ENCODE peak calls at places on chromosomes 4 and X, in five cellular contexts. P, K, S, X and G are unnamed samples.

GRCh38 chr4:184805462-184806245 is 20.1 kb downstream of the ACSL1 start:
- DNase-seq in P (peak), K (peak), S (peak), X (peak), G (no peak)

GRCh38 chr4:56215901-56216300 is 171.4 kb downstream of the AASDH start:
- DNase-seq in P (no peak), K (no peak), S (no peak), X (no peak), G (no peak)

GRCh38 chrX:10600479-10600878 is 19.9 kb downstream of the MID1 start:
- DNase-seq in P (no peak), K (no peak), S (no peak), X (no peak), G (no peak)

GRCh38 chr4:98210293-98210692 is 50.9 kb upstream of the RAP1GDS1 start:
- DNase-seq in P (no peak), K (no peak), S (no peak), X (no peak), G (no peak)

GRCh38 chrX:4110964-4111363 is 397.5 kb upstream of the PRKX start:
- DNase-seq in P (no peak), K (no peak), S (no peak), X (no peak), G (no peak)

GRCh38 chr4:111602848-111603247 is 542.4 kb upstream of the FAM241A start:
- DNase-seq in P (no peak), K (no peak), S (no peak), X (no peak), G (no peak)

GRCh38 chr4:182938213-182938645 is 21.0 kb upstream of the DCTD start:
- DNase-seq in P (peak), K (peak), S (peak), X (peak), G (no peak)

GRCh38 chr4:182918791-182919302 is 1.7 kb upstream of the DCTD start:
- DNase-seq in P (no peak), K (no peak), S (no peak), X (peak), G (peak)

GRCh38 chr4:18980516-18981233 is 959.1 kb upstream of the LCORL start:
- DNase-seq in P (no peak), K (no peak), S (no peak), X (peak), G (peak)

GRCh38 chr4:4564522-4564921 is 22.7 kb upstream of the STX18 start:
- DNase-seq in P (no peak), K (no peak), S (no peak), X (no peak), G (no peak)

GRCh38 chrX:2673611-2674010 is 17.5 kb upstream of the CD99 start:
- DNase-seq in P (no peak), K (no peak), S (no peak), X (no peak), G (no peak)

GRCh38 chr4:76993787-76994641 is 44.5 kb downstream of the SEPTIN11 start:
- DNase-seq in P (no peak), K (no peak), S (peak), X (peak), G (peak)

GRCh38 chr4:60897415-60897814 is 302.7 kb upstream of the ADGRL3 start:
- DNase-seq in P (no peak), K (no peak), S (no peak), X (no peak), G (no peak)

GRCh38 chrX:19846995-19847790 is 40.2 kb downstream of the SH3KBP1 start:
- DNase-seq in P (peak), K (no peak), S (no peak), X (no peak), G (no peak)

GRCh38 chrX:74383611-74384010 is 37.7 kb upstream of the SLC16A2 start:
- DNase-seq in P (no peak), K (no peak), S (peak), X (no peak), G (no peak)
- TF ChIP-seq CTCF in P (peak), K (peak), S (peak), X (peak), G (peak)

DNA sequence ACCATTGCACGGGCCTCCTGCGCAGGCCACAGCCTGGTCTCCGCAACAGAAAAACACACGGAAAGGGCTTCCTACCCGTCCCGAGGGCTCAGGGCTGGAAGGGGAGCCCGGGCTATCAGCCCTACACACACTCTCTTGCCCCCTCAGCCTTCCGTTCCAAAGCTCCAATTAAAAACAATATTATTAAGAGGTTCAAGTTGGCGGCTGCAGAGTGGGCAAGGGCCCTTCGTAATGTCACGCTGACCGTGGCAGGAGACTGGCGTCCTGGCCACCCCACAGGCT is 220.5 kb upstream of the PSAPL1 start:
- DNase-seq in P (no peak), K (no peak), S (no peak), X (no peak), G (no peak)
- H3K4me3 ChIP-seq in P (no peak), K (no peak), S (no peak), X (no peak), G (no peak)

DNA sequence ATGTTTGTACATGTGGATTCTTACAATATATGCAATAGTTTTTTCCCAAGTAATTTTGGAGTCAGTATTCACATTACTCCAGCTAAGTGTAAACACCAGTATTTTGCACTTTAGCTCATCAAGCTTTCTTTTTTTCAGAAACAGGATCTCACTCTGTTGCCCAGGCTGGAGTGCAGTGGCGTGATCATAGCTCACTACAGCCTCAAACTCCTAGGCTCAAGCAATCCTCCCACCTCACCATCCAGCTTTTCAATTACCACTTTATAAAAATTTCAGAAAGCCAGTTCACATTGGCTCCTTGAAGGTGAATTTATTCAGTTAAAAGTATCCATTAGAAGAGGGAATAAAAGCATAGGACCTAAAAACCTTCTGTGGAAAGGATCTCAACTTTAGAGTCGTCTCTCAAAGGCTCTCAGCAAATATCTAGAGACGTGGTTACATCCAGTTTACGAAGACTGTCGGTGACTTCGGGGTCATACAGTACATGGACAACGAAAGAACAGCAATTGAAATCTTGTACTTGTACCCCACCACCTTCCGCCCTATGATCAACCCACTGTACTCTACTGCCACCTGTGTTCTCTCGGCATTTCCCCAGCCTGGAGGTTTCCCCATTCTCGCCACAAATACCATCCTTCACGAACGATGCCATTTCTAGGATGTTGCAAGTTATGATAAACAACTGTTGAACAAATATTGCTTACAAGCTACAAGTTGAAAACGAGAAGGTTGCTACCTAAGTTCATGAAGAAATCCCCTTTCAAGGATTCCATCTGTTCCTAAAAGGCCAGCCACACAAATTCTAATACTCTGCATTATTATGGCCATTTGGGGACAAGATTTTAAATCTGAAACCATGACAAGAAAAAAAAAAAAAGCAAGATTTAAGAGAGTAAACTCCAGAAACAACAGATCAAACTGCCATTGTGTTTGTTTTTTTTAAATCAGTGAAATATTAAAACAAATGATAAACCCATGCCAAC is 1.8 kb downstream of the APBB2 start:
- DNase-seq in P (no peak), K (no peak), S (peak), X (no peak), G (no peak)
- TF ChIP-seq CTCF in P (peak), K (peak), S (peak), X (peak), G (peak)

DNA sequence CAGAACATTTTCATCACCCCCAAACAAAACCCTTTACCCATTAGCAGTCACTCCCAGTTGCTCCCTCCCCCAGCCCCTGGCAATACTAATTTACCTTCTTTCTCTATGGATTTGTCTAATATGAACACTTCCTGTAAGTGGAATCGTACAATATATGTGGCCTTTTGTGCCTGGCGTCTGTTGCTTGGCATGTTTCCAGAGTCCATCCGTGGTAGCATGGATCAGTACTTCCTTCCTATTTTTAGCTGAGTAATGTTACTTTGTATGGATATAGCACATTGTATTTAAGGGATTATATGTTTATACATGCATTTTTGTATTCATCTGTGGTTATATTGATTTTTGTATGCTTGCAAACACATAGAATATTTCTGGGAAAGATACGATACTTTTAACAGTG is 48.2 kb downstream of the PPEF1 start:
- DNase-seq in P (no peak), K (no peak), S (no peak), X (no peak), G (no peak)
- H3K4me3 ChIP-seq in P (no peak), K (no peak), S (no peak), X (no peak), G (no peak)

GRCh38 chrX:21843179-21843578 is 3.8 kb downstream of the MBTPS2 start:
- DNase-seq in P (no peak), K (no peak), S (no peak), X (no peak), G (no peak)

GRCh38 chrX:21840199-21840557 is 761 bp downstream of the MBTPS2 start:
- DNase-seq in P (no peak), K (no peak), S (no peak), X (no peak), G (no peak)

GRCh38 chrX:21838937-21839333 is 482 bp upstream of the MBTPS2 start:
- DNase-seq in P (no peak), K (no peak), S (no peak), X (no peak), G (no peak)

GRCh38 chrX:21837056-21837455 is 2.4 kb upstream of the MBTPS2 start:
- DNase-seq in P (no peak), K (no peak), S (no peak), X (no peak), G (no peak)

DNA sequence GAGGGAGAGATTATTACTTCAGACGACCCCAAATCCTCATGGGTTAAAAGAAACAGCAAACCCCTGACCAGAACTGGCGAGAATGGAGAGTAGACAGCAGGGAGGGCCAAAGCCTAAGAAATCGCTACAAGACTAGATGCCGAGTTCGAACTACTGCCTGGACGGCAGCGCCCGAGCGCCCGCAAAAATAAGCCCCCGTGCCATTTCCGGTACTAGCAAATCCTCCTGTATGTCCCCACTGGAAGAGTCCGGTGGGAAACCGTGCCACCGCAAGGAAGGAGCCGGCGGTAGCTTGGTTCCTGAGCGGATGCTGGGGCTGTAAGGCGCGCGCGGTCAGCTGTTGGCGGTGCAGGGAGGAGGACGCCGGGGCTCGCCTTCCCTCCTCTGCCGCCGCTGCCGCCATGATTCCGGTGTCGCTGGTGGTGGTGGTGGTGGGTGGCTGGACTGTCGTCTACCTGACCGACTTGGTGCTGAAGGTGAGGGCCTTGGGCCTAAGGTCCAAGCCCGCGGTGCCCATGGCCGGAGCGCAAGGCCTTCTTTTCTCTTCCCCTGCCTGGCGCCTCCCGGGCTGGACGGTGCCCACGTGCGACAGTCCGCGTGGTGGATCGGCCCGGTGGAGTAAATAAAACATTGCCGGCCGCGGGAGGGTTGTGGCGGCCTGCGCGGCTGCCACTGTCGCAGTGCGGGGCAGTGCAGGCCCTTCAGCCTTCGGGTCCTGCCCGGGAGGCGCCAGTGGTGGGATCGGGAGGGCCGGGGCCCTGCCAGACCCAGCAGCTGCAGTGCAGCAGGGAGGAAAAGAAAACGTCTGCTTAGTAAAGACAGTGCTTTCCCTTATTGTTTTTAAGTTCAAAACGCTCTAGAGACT is at the start of gene MBTPS2:
- DNase-seq in P (peak), K (peak), S (peak), X (peak), G (peak)
- TF ChIP-seq CTCF in P (no peak), K (no peak), S (no peak), X (no peak), G (no peak)

DNA sequence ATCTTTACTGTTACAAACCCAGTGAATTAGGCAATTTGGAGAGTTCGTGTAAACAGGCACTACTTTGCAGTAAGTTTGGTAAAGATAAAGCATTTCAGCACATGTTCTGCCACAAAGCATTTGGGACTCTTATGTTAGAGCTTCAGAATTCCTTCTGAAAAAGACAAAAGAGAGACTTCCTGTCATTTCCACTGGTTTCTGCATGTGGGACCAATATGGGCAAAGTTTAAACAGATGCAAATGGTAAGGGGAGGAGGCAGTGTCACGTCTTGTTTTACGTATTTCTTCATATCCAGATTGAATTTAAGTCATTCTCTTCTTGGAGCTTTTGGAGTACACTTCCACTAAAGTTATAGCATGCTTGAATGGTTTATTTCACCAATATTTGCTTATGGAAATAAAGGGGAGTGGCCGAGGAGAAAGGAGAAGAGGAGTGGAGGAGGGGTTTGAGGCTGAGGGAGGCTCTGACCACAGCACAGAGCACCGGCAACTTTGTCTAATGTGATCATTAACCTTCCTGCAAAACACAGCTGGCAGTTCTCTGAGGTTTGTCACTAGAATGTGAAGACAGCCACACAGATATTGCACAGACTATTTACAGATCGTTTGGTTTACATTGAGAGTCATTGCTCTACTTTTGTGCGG is at the start of gene APELA:
- DNase-seq in P (no peak), K (no peak), S (no peak), X (peak), G (peak)
- H3K4me3 ChIP-seq in P (no peak), K (peak), S (no peak), X (peak), G (no peak)